ENCODE peak calls at places on chromosomes 6 and 20, in five cellular contexts. E, B, D, U and W are unnamed samples.
A peak's percentile ranks its signal among the peaks of the same experiment; 100 is the strongest.

GRCh38 chr6:90610671-90611542 is 24.0 kb upstream of the MAP3K7 start:
- DNase-seq in E (peak; percentile 26), B (no peak), D (peak; percentile 41), U (peak; percentile 64), W (no peak)

GRCh38 chr20:38357653-38358207 is 11.4 kb downstream of the LBP start:
- DNase-seq in E (peak; percentile 28), B (no peak), D (no peak), U (no peak), W (peak; percentile 58)

GRCh38 chr20:36310215-36310981 is 4.3 kb downstream of the DLGAP4 start:
- DNase-seq in E (no peak), B (no peak), D (no peak), U (no peak), W (no peak)

GRCh38 chr6:11270030-11271027 is 37.9 kb upstream of the NEDD9 start:
- DNase-seq in E (no peak), B (no peak), D (no peak), U (no peak), W (no peak)

GRCh38 chr6:125004198-125004597 is 42.0 kb downstream of the RNF217 start:
- DNase-seq in E (no peak), B (no peak), D (no peak), U (no peak), W (no peak)

GRCh38 chr20:36391456-36391855 is 85.3 kb downstream of the DLGAP4 start:
- DNase-seq in E (no peak), B (no peak), D (no peak), U (no peak), W (no peak)

GRCh38 chr6:149060300-149060984 is 257.1 kb upstream of the TAB2 start:
- DNase-seq in E (no peak), B (peak; percentile 54), D (peak; percentile 53), U (no peak), W (no peak)

GRCh38 chr6:118843685-118844390 is 50.1 kb upstream of the ASF1A start:
- DNase-seq in E (no peak), B (no peak), D (no peak), U (peak; percentile 8), W (no peak)

GRCh38 chr6:136646377-136646776 is 96.2 kb upstream of the MAP7 start:
- DNase-seq in E (no peak), B (no peak), D (no peak), U (peak; percentile 27), W (no peak)

GRCh38 chr20:4830696-4831095 is 109.0 kb downstream of the PRND start:
- DNase-seq in E (no peak), B (no peak), D (no peak), U (no peak), W (no peak)

GRCh38 chr20:17316316-17317038 is 89.6 kb downstream of the PCSK2 start:
- DNase-seq in E (no peak), B (no peak), D (no peak), U (no peak), W (no peak)

GRCh38 chr20:49901588-49901987 is 13.7 kb downstream of the SPATA2 start:
- DNase-seq in E (no peak), B (no peak), D (no peak), U (no peak), W (no peak)

GRCh38 chr20:25632940-25633790 is 9.4 kb upstream of the NANP start:
- DNase-seq in E (peak; percentile 82), B (no peak), D (no peak), U (no peak), W (no peak)

GRCh38 chr6:118146584-118146983 is 239.5 kb downstream of the SLC35F1 start:
- DNase-seq in E (peak; percentile 21), B (no peak), D (no peak), U (no peak), W (no peak)

GRCh38 chr6:138330763-138331162 is 46.9 kb upstream of the SMIM28 start:
- DNase-seq in E (no peak), B (no peak), D (no peak), U (no peak), W (no peak)

GRCh38 chr20:9068232-9068781 is 580 bp upstream of the PLCB4 start:
- DNase-seq in E (no peak), B (no peak), D (no peak), U (peak; percentile 86), W (peak; percentile 73)

GRCh38 chr6:114342826-114343781 is at the start of gene HS3ST5:
- DNase-seq in E (peak; percentile 6), B (no peak), D (no peak), U (peak; percentile 36), W (no peak)

GRCh38 chr20:4041748-4042411 is 26.5 kb upstream of the RNF24 start:
- DNase-seq in E (peak; percentile 98), B (no peak), D (no peak), U (peak; percentile 62), W (peak; percentile 96)

GRCh38 chr6:34912715-34913464 is 23.8 kb downstream of the ANKS1A start:
- DNase-seq in E (peak; percentile 80), B (no peak), D (no peak), U (peak; percentile 64), W (no peak)

GRCh38 chr6:141421378-141421777 is 711.3 kb upstream of the GJE1 start:
- DNase-seq in E (peak; percentile 80), B (no peak), D (no peak), U (peak; percentile 51), W (peak; percentile 64)

GRCh38 chr20:37284691-37285124 is 4.7 kb upstream of the MANBAL start:
- DNase-seq in E (no peak), B (no peak), D (no peak), U (no peak), W (no peak)

GRCh38 chr6:125728739-125729138 is 20.7 kb upstream of the HEY2 start:
- DNase-seq in E (no peak), B (no peak), D (no peak), U (no peak), W (peak; percentile 38)

GRCh38 chr6:138517635-138518034 is 18.3 kb upstream of the NHSL1 start:
- DNase-seq in E (peak; percentile 48), B (peak; percentile 20), D (peak; percentile 55), U (peak; percentile 58), W (no peak)

GRCh38 chr20:2093200-2093781 is 8.3 kb upstream of the STK35 start:
- DNase-seq in E (peak; percentile 9), B (no peak), D (no peak), U (no peak), W (peak; percentile 26)

GRCh38 chr6:14795451-14795850 is 450.4 kb upstream of the JARID2 start:
- DNase-seq in E (no peak), B (no peak), D (no peak), U (no peak), W (no peak)

GRCh38 chr6:153131037-153131981 is at the start of gene RGS17:
- DNase-seq in E (peak; percentile 55), B (no peak), D (no peak), U (peak; percentile 98), W (peak; percentile 46)

GRCh38 chr6:33926451-33926850 is 122.6 kb upstream of the MLN start:
- DNase-seq in E (peak; percentile 6), B (no peak), D (no peak), U (no peak), W (no peak)

GRCh38 chr20:38673731-38674177 is 50.5 kb upstream of the SLC32A1 start:
- DNase-seq in E (no peak), B (no peak), D (no peak), U (no peak), W (no peak)

GRCh38 chr6:32796848-32797776 is 19.7 kb downstream of the HLA-DOB start:
- DNase-seq in E (peak; percentile 54), B (peak; percentile 49), D (peak; percentile 84), U (peak; percentile 76), W (peak; percentile 64)

GRCh38 chr6:108966855-108967755 is 118.9 kb downstream of the ARMC2 start:
- DNase-seq in E (peak; percentile 78), B (peak; percentile 0), D (no peak), U (no peak), W (peak; percentile 93)

GRCh38 chr6:106529438-106529837 is 99.9 kb downstream of the RTN4IP1 start:
- DNase-seq in E (no peak), B (no peak), D (no peak), U (no peak), W (no peak)

GRCh38 chr6:167141667-167142432 is 15.9 kb downstream of the GPR31 start:
- DNase-seq in E (peak; percentile 20), B (peak; percentile 34), D (peak; percentile 50), U (no peak), W (peak; percentile 22)

GRCh38 chr6:135880066-135880972 is 28.8 kb downstream of the PDE7B start:
- DNase-seq in E (peak; percentile 56), B (peak; percentile 4), D (no peak), U (peak; percentile 9), W (peak; percentile 29)

GRCh38 chr6:97026298-97026697 is 101.8 kb downstream of the KLHL32 start:
- DNase-seq in E (no peak), B (no peak), D (no peak), U (no peak), W (no peak)